ENCODE peak calls at places on chromosomes 11 and 22, in seven cellular contexts. C is GM06990, P is psoas muscle, T is IMR-90, N is heart right ventricle, J is spleen, K is AG09309. R is an unnamed sample.

GRCh38 chr22:23094260-23094659 is 23.9 kb downstream of the GNAZ start:
- DNase-seq in C (no peak), P (no peak), T (no peak), N (no peak), J (no peak), K (no peak), R (no peak)

GRCh38 chr11:12223771-12224536 is 113.6 kb downstream of the MICAL2 start:
- DNase-seq in C (no peak), P (no peak), T (peak), N (no peak), J (no peak), K (no peak), R (no peak)

GRCh38 chr22:38124236-38124974 is 13.9 kb upstream of the BAIAP2L2 start:
- DNase-seq in C (no peak), P (no peak), T (no peak), N (no peak), J (no peak), K (no peak), R (no peak)

GRCh38 chr22:35868938-35869337 is 151.3 kb downstream of the APOL5 start:
- DNase-seq in C (no peak), P (no peak), T (peak), N (no peak), J (no peak), K (no peak), R (peak)

GRCh38 chr22:37365950-37366349 is 61.3 kb downstream of the ELFN2 start:
- DNase-seq in C (no peak), P (no peak), T (no peak), N (no peak), J (no peak), K (no peak), R (no peak)

GRCh38 chr11:84686726-84687125 is 940.4 kb downstream of the DLG2 start:
- DNase-seq in C (no peak), P (no peak), T (no peak), N (no peak), J (no peak), K (no peak), R (peak)

GRCh38 chr11:111986589-111986988 is 38.6 kb upstream of the DLAT start:
- DNase-seq in C (no peak), P (no peak), T (no peak), N (no peak), J (no peak), K (no peak), R (no peak)

GRCh38 chr11:60857378-60858232 is 1.9 kb upstream of the PTGDR2 start:
- DNase-seq in C (no peak), P (peak), T (peak), N (no peak), J (peak), K (no peak), R (peak)

GRCh38 chr11:61969838-61970452 is 2.5 kb upstream of the FTH1 start:
- DNase-seq in C (no peak), P (no peak), T (peak), N (no peak), J (no peak), K (peak), R (peak)

GRCh38 chr11:118202599-118203422 is 22.0 kb downstream of the JAML start:
- DNase-seq in C (no peak), P (no peak), T (no peak), N (no peak), J (no peak), K (no peak), R (no peak)

GRCh38 chr11:1397146-1397861 is 7.6 kb downstream of the BRSK2 start:
- DNase-seq in C (no peak), P (peak), T (no peak), N (peak), J (no peak), K (no peak), R (no peak)

GRCh38 chr11:117562111-117562510 is 234.5 kb downstream of the CEP164 start:
- DNase-seq in C (no peak), P (no peak), T (no peak), N (no peak), J (peak), K (no peak), R (no peak)

GRCh38 chr22:44620841-44621382 is 81.1 kb upstream of the PRR5 start:
- DNase-seq in C (no peak), P (no peak), T (no peak), N (no peak), J (peak), K (no peak), R (no peak)

GRCh38 chr11:124882339-124883071 is 15.2 kb downstream of the ROBO4 start:
- DNase-seq in C (no peak), P (no peak), T (no peak), N (no peak), J (no peak), K (no peak), R (peak)

GRCh38 chr11:2150206-2150847 is 10.7 kb downstream of the INS start:
- DNase-seq in C (no peak), P (no peak), T (peak), N (no peak), J (no peak), K (peak), R (peak)

GRCh38 chr11:106070606-106071005 is 6.5 kb downstream of the KBTBD3 start:
- DNase-seq in C (no peak), P (no peak), T (no peak), N (no peak), J (no peak), K (no peak), R (no peak)

GRCh38 chr22:29824677-29825076 is 13.4 kb downstream of the ASCC2 start:
- DNase-seq in C (no peak), P (peak), T (no peak), N (peak), J (no peak), K (no peak), R (no peak)

GRCh38 chr11:75276696-75277095 is 36.1 kb downstream of the TPBGL start:
- DNase-seq in C (no peak), P (no peak), T (no peak), N (no peak), J (peak), K (no peak), R (no peak)

GRCh38 chr22:20881231-20881630 is 22.4 kb downstream of the SNAP29 start:
- DNase-seq in C (no peak), P (no peak), T (peak), N (no peak), J (no peak), K (no peak), R (no peak)

GRCh38 chr11:67698247-67698646 is 23.8 kb upstream of the ALDH3B2 start:
- DNase-seq in C (peak), P (no peak), T (no peak), N (no peak), J (no peak), K (no peak), R (peak)

GRCh38 chr22:20857247-20857643 is 1.4 kb downstream of the PI4KA start:
- DNase-seq in C (no peak), P (no peak), T (no peak), N (no peak), J (no peak), K (no peak), R (no peak)

DNA sequence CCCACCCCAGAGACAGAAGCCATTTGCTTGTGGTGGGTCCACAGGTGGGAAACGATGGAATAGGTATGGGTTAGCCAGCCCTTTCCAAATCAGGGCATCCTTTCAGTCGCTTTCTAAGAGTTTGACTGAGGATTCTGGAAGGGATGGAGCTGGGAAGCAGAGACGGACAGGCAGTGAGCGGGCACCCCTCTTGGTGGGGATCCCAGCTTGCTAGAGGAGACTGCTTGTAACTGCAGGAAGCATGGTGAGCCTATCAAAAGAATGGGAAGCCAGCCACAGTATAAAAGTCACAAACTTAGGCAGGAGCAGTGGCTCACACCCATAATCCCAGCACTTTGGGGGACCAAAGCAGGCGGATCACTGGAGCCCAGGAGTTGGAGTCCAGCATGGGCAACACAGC is 6.1 kb upstream of the PDGFB start:
- DNase-seq in C (no peak), P (no peak), T (no peak), N (no peak), J (no peak), K (no peak), R (no peak)
- H3K4me3 ChIP-seq in C (no peak), P (no peak), T (no peak), N (no peak), J (no peak), K (no peak), R (no peak)

GRCh38 chr11:114758627-114759026 is 80.3 kb downstream of the NXPE2 start:
- DNase-seq in C (no peak), P (no peak), T (no peak), N (no peak), J (no peak), K (no peak), R (no peak)

GRCh38 chr11:114762437-114762836 is 84.1 kb downstream of the NXPE2 start:
- DNase-seq in C (no peak), P (peak), T (peak), N (peak), J (no peak), K (peak), R (peak)

GRCh38 chr11:114764563-114764962 is 86.2 kb downstream of the NXPE2 start:
- DNase-seq in C (no peak), P (no peak), T (no peak), N (no peak), J (no peak), K (no peak), R (no peak)
- TF ChIP-seq CTCF in C (no peak), P (no peak), T (no peak), N (no peak), J (no peak), K (no peak), R (no peak)

DNA sequence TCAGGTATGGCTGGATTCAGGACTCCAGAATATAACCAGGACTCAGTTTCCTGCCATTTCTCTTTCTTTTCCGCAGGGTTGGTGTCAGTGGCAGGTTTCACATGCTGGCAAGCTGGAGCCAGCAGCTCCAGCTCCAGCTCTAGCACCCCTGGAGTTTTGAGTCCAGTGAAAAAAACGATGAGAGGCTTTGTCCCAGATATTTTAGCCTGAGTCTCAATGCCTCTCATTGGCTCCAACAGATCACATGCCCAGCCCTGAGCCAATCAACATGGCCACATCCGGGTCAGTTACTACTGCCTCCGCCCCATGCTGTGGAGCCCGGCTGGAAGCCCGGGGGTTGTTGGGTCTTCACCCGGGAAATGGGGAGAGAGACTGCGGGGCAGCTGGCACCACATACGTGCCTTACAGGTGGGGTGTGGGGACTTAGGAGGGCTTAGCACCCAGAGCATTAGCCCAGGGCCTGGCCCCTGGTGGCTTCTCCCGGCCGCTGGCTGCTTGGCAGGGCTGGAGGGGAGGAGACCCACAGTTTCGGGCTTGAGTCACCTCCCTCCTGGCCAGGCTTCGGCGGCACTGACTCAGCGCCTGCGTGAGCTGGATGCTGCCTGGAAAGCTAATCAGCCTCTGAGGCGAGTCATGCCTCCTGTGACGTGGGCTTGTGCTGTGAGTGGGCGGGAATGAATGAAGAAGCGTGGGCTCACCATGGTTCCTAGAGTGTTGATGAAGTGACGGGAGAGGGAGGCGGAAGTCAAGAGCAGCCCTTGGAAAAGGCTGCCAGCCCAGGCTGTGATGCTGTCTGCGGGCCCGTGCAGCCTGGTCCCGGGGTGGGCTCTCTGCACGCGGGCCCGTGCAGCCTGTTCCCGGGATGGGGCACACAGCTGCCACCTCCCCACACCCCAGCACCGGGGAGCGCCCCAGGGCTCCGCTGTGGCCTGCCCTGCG is 15.3 kb upstream of the MRTFA start:
- DNase-seq in C (peak), P (peak), T (peak), N (peak), J (peak), K (peak), R (peak)
- H3K4me3 ChIP-seq in C (peak), P (peak), T (peak), N (peak), J (peak), K (peak), R (peak)

DNA sequence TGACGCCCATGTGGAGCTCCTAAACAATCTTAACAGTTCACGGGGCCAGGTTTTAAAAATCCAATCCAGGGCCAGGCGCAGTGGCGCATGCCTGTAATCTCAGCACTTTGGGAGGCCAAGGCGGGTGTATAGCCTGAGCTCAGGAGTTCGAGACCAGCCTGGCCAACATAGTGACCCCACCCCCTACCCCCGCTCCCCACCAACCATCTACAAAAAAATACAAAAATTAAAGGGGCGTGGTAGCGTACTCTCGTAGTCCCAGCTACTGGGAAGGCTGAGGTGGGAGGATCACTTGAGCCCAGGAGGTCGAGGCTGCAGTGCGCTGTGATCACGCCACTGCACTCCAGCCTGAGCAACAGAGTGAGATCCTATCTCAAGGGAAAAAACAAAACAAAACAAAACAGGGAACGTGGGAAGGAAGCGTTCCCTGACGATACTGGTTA is 689 bp upstream of the SART1 start:
- DNase-seq in C (no peak), P (no peak), T (no peak), N (no peak), J (peak), K (no peak), R (no peak)
- TF ChIP-seq CTCF in C (no peak), P (no peak), T (no peak), N (no peak), J (no peak), K (no peak), R (no peak)